ENCODE peak calls at places on chromosomes 5 and 9, in six cellular contexts. G, M, E, W, Z and K are unnamed samples. For H3K4me1 and H4K20me1, the result is how much of the 10 kb centered on the place peaks cover.

GRCh38 chr9:71147368-71147767 is 25.9 kb upstream of the TRPM3 start:
- DNase-seq in M (no peak), Z (no peak), E (no peak), W (no peak), G (no peak), K (no peak)

GRCh38 chr5:107516452-107517184 is 154.1 kb downstream of the EFNA5 start:
- DNase-seq in Z (no peak), W (no peak), M (peak), G (no peak), E (peak), K (no peak)

GRCh38 chr5:125408582-125409069 is 662.2 kb upstream of the ZNF608 start:
- DNase-seq in Z (peak), M (peak), G (peak), W (no peak), E (peak), K (peak)

GRCh38 chr9:131845286-131846011 is 105.6 kb upstream of the RAPGEF1 start:
- DNase-seq in W (no peak), Z (no peak), E (no peak), G (no peak), M (no peak), K (no peak)

GRCh38 chr9:91207889-91208651 is 153.6 kb downstream of the AUH start:
- DNase-seq in W (no peak), G (no peak), E (peak), Z (no peak), M (peak), K (peak)

GRCh38 chr5:73280821-73281746 is 108.1 kb downstream of the TMEM174 start:
- DNase-seq in W (no peak), G (no peak), E (peak), Z (peak), M (peak), K (peak)

GRCh38 chr5:156036640-156037039 is 290.3 kb upstream of the SGCD start:
- DNase-seq in E (peak), M (peak), W (no peak), G (no peak), Z (no peak), K (no peak)

GRCh38 chr5:156559955-156560354 is 233.0 kb downstream of the SGCD start:
- DNase-seq in W (no peak), Z (no peak), E (no peak), G (no peak), M (no peak), K (no peak)

GRCh38 chr5:113267361-113267900 is 167.4 kb downstream of the TSSK1B start:
- DNase-seq in W (no peak), Z (no peak), M (no peak), E (no peak), G (no peak), K (peak)

GRCh38 chr5:113270081-113270480 is 164.7 kb downstream of the TSSK1B start:
- DNase-seq in E (no peak), W (no peak), M (no peak), Z (no peak), G (no peak), K (no peak)

GRCh38 chr5:113266913-113267227 is 167.9 kb downstream of the TSSK1B start:
- DNase-seq in W (no peak), E (no peak), G (no peak), Z (peak), M (no peak), K (peak)

GRCh38 chr5:113269023-113269997 is 165.5 kb downstream of the TSSK1B start:
- DNase-seq in Z (no peak), G (no peak), M (no peak), E (no peak), W (no peak), K (no peak)

GRCh38 chr5:113268232-113268631 is 166.6 kb downstream of the TSSK1B start:
- DNase-seq in M (no peak), G (no peak), W (no peak), Z (peak), E (no peak), K (peak)
- H3K4me1 ChIP-seq in M (under half), G (under half), W (under half), Z (under half), E (under half), K (half or more)

DNA sequence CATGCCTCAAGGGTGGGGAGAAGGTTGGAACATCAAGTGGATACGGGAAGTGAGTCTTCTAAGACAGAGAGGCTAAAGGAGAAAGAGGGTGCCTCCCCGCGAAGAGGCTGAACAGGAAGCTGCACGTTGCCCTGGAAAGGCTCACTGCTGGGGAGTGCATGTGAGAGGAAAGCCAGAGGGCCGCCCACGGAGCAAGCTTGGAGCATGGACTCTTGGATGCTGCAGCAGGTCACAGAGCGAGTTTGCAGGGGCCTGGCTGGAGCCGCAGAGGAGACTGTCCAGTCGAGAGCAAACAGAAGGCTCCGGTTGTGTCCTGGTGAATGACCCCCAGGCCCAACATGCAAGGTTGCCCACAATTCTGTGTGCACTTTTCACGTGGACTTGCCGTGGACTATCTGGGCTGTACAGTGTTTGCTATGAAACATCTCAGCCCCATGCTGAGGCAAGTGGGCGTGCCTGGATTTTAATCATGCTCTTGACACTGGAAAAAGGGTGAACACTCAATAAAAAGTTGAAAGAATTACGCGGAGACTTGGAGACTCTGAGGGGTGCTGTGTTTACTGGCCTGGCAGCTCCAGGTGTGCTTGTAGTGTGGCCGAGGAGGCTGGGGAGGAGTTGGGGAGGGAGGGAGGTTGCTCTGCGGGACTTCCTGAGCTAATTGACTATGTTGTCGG is 54.5 kb upstream of the GARNL3 start:
- DNase-seq in W (no peak), E (no peak), M (no peak), G (no peak), Z (no peak), K (no peak)
- H4K20me1 ChIP-seq in W (under half), E (under half), M (under half), G (under half), Z (under half), K (under half)

GRCh38 chr9:129988607-129989361 is 54.2 kb downstream of the FNBP1 start:
- DNase-seq in M (no peak), Z (no peak), E (no peak), W (no peak), G (no peak), K (no peak)
- H3K4me1 ChIP-seq in M (under half), Z (under half), E (under half), W (under half), G (under half), K (under half)

GRCh38 chr5:142872217-142872616 is 102.0 kb downstream of the ARHGAP26 start:
- DNase-seq in G (no peak), E (no peak), M (no peak), W (no peak), Z (no peak), K (no peak)

GRCh38 chr5:142873831-142874230 is 103.7 kb downstream of the ARHGAP26 start:
- DNase-seq in W (no peak), Z (no peak), M (no peak), E (no peak), G (no peak), K (no peak)

GRCh38 chr5:142871056-142871879 is 101.1 kb downstream of the ARHGAP26 start:
- DNase-seq in W (no peak), G (no peak), E (no peak), M (no peak), Z (no peak), K (peak)

GRCh38 chr5:142871880-142872200 is 101.7 kb downstream of the ARHGAP26 start:
- DNase-seq in E (no peak), G (no peak), Z (no peak), W (no peak), M (peak), K (peak)

DNA sequence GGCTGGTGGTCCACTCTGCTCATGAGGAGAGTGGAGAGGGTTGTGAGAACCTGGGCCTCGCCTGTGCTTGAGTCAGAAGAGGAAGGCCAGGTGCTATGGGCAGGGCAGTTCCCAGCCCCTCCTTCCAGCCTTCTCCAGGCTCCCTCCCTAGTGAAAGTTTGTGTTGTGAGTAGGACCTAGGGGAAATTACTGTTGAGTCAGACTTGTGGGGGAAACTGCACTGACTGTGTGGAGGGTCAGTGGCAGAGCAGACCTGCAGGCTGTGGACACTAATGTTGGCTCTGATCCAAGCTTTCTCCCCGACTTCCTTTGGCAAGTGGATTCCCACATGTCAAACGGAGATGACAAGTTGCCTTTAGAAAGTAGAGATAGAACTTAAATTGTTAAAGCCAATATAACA is 102.6 kb downstream of the ARHGAP26 start:
- DNase-seq in W (no peak), Z (peak), E (peak), G (no peak), M (peak), K (peak)
- H4K20me1 ChIP-seq in W (under half), Z (under half), E (under half), G (under half), M (under half), K (under half)

DNA sequence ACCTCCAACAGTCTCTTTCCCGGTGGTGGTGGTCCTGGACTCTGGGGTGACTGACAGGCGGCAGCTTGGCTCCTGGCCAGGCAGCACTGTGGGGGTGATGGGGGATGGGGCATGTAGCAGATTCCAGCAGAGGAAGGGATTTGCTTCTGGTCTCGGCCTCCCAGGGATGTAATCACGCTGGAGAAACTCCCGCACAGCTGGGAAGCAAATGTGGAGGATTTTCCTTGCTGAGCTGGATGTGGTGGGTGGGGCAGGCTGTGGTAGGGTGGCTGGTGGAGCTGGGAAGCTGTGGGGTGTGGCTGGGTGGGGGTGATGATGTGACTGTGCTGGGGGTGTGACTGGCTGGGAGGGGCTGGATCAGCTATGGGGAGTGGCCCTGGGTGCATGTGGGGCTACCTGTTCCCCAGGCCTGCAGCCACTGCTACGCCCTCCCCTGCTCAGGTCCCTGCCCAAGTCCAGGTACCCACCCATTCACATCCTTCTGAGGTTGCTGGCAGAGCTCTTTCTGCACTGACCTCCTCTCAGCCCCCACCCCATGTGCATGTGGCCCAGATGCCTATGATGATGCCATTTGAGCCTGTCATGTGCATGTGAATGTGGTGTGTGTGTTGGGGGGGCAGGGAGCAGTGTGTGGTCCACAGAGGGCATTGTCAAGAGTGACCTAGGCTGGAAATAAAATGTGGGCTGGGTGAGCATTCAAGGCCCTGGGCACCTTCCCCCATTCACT is 3.9 kb downstream of the NDST1 start:
- DNase-seq in M (peak), W (no peak), Z (peak), G (peak), E (peak), K (peak)
- H3K4me1 ChIP-seq in M (half or more), W (under half), Z (under half), G (half or more), E (half or more), K (half or more)

DNA sequence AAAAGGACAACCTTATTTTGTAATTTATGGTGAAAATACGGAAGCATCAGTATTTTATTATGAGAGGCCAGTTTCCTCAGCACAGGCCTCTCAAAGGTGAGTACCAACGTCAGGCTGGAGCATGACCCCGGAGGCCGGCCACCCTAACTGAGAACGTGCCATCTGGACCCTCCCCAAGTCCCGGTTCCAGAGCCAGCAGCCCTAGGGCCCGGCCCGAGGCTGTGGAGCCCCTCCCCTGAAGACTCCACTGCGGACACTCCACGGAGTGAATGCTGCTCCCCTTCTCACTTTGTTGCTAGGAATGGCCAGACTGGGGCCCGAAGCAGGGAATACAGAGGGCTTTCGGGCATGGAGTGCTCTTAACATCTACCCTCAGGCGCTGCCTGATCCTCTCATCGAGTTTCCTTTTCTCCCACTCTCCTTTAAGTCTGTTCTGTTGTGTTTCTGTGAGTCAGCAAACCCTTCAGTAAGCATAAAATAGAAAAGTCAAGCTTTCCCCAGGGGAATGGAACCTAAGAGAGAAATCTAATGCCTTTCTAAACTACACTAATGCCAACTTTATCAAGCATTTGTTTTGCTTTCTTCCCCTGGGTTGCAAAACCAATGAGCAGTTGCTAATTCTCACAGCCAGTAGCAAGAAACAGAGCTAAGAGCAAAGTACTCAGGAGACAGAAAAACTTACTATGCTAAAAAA is 4.5 kb downstream of the BRD9 start:
- DNase-seq in W (no peak), Z (no peak), E (no peak), M (no peak), G (no peak), K (no peak)
- H4K20me1 ChIP-seq in W (under half), Z (under half), E (under half), M (under half), G (under half), K (under half)

GRCh38 chr5:141319202-141319601 is 1.4 kb downstream of the TAF7 start:
- DNase-seq in M (no peak), Z (no peak), W (no peak), G (no peak), E (no peak), K (no peak)
- H3K4me1 ChIP-seq in M (under half), Z (under half), W (under half), G (under half), E (under half), K (under half)